ENCODE peak calls at places on chromosomes 1 and 21, in seven cellular contexts. M, W, R, B, Q, S and D are unnamed samples.

GRCh38 chr1:174800221-174800791 is 199.4 kb upstream of the CACYBP start:
- DNase-seq in M (no peak), R (peak), S (no peak), Q (no peak), W (peak), B (peak), D (no peak)

GRCh38 chr1:177310326-177310725 is 139.6 kb downstream of the BRINP2 start:
- DNase-seq in Q (no peak), M (no peak), R (no peak), W (no peak), S (no peak), B (no peak), D (no peak)

GRCh38 chr1:16979475-16980327 is 719 bp downstream of the MFAP2 start:
- DNase-seq in R (peak), S (no peak), W (peak), Q (peak), B (peak), M (no peak), D (no peak)

GRCh38 chr1:180229483-180230415 is at the start of gene LHX4:
- DNase-seq in M (peak), Q (peak), B (no peak), S (no peak), W (peak), R (peak), D (no peak)

GRCh38 chr1:185561629-185562028 is 172.6 kb upstream of the HMCN1 start:
- DNase-seq in W (no peak), B (peak), S (no peak), Q (no peak), R (no peak), M (no peak), D (peak)

GRCh38 chr1:232844791-232845190 is 39.6 kb downstream of the MAP10 start:
- DNase-seq in M (peak), S (peak), B (peak), R (no peak), Q (no peak), W (no peak), D (peak)

GRCh38 chr1:231665046-231665445 is 38.5 kb downstream of the DISC1 start:
- DNase-seq in B (no peak), Q (no peak), W (no peak), S (no peak), R (no peak), M (no peak), D (no peak)

GRCh38 chr1:36966242-36966641 is 68.1 kb downstream of the GRIK3 start:
- DNase-seq in S (no peak), Q (no peak), W (peak), R (peak), B (peak), M (peak), D (no peak)

GRCh38 chr1:6497215-6497866 is 5.9 kb upstream of the PLEKHG5 start:
- DNase-seq in M (no peak), S (no peak), B (no peak), Q (no peak), W (peak), R (peak), D (no peak)

GRCh38 chr1:111739984-111740765 is 980 bp upstream of the INKA2 start:
- DNase-seq in B (peak), Q (peak), R (peak), W (peak), M (peak), S (no peak), D (no peak)

GRCh38 chr1:20660363-20661234 is 570 bp downstream of the DDOST start:
- DNase-seq in R (no peak), M (no peak), Q (no peak), S (no peak), B (peak), W (no peak), D (no peak)

GRCh38 chr1:197063212-197063611 is 3.8 kb downstream of the F13B start:
- DNase-seq in B (no peak), S (no peak), R (no peak), M (no peak), Q (no peak), W (no peak), D (no peak)

GRCh38 chr1:234686035-234686434 is 76.1 kb upstream of the IRF2BP2 start:
- DNase-seq in M (no peak), B (no peak), W (no peak), R (no peak), S (no peak), Q (no peak), D (no peak)

GRCh38 chr1:156691216-156691615 is 14.0 kb upstream of the NES start:
- DNase-seq in S (no peak), R (no peak), B (no peak), Q (no peak), W (no peak), M (no peak), D (no peak)

GRCh38 chr1:69568435-69569280 is 936 bp downstream of the LRRC7 start:
- DNase-seq in Q (no peak), R (no peak), W (peak), M (no peak), B (no peak), S (no peak), D (peak)

GRCh38 chr1:176557543-176558258 is 94.7 kb downstream of the PAPPA2 start:
- DNase-seq in S (no peak), Q (no peak), M (no peak), R (no peak), W (no peak), B (no peak), D (peak)

DNA sequence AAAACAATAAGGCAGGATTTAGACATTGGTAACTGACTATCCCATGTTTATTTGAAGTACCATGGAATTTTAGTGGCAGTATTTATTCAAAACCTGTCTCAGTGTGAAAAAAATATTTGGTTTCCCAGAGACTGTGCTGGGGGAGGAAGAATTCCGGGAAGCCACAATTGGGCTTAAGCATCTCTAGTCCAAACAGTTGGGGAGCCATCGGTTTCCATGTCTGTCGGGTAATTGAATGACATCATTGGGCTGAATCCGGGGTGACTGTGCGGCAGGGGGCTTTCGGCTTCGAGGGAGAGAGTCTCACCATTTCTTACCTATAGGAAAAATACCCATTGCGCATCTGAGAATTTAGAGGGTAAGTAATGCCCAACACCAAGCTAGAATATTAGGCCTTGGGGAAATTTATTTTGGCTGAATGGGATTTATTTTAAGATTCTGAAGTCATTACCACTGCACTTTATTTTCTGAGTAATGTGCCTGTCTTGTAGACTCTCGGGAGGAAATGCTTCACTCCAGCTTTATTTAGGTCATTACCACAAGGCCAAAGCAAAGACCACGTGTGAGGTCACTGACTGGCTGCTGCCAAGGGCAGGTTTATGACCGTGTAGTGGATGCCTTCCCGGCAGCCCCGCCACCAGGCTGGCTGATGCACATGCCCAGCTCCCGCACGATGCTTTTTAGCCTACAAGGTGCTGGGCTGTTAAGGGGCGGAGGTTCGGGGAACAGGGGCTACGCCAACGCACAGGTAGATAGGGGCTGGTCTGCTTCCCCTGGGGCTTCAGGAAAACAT is 23.1 kb upstream of the UMODL1 start:
- DNase-seq in W (no peak), S (peak), B (peak), M (no peak), R (no peak), Q (peak), D (no peak)
- TF ChIP-seq CTCF in W (no peak), S (no peak), B (peak), M (no peak), R (no peak), Q (no peak), D (no peak)

DNA sequence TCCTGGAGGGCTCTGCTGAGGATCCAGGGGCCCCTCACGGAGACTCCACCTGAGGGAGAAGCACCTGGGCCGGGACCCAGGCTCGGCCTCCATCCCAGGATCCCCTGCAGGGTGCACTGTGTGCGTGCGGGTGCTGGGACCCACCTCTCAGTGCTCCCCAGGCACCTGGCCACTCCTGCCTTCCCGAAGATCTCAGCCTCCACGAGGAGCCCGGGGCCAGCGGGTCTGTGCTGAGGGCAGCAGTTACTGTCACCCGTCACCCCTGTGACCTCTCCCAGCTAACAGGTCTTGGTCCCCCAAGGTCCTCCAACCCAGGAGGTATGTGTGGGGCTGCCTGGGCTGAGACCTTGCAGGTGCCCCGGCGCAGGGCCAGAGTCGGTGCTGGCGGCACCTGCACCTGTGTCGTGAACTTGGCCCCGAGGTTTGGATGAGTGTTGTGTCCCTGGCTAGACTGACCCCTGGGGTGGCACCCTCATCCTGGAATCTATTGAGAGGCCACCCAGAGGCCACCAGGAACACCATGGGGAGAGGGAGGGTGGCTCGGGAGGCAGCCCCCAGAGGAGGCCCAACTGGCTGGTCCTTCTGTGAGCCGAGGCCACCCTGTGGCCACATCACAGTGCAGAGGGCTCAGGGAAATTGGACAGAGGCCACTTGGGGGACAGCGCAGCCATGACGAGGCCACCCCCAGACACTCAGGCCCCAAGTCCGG is 17.6 kb downstream of the MORN1 start:
- DNase-seq in B (no peak), M (no peak), R (no peak), S (no peak), W (no peak), Q (no peak), D (no peak)
- TF ChIP-seq CTCF in B (peak), M (no peak), R (no peak), S (no peak), W (no peak), Q (no peak), D (no peak)

GRCh38 chr1:8374812-8375211 is 56.9 kb downstream of the SLC45A1 start:
- DNase-seq in M (peak), Q (peak), W (peak), S (no peak), B (peak), R (no peak), D (peak)
- TF ChIP-seq CTCF in M (peak), Q (no peak), W (peak), S (peak), B (peak), R (no peak), D (peak)

DNA sequence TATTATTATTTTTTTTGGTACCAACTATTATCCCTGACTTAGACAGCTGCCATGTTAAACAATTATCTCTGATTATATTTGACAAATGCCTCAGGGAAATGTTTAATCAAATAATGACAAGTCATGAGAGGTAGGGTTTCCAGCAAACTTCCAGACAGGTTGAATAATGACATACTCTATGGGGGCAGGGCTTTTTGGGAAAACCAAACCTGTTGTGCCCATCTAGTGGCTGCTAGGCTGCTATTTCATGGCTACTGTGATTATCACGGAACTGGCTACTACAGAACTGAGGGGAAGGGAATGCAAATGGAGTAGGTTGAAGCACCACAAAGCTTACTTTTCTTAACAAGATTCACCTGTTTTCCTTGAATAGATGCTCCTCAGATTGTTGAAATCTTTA is 77.6 kb downstream of the DUSP10 start:
- DNase-seq in B (no peak), M (peak), S (no peak), R (no peak), W (peak), Q (no peak), D (no peak)
- TF ChIP-seq CTCF in B (no peak), M (no peak), S (no peak), R (no peak), W (no peak), Q (no peak), D (peak)

GRCh38 chr1:21833392-21833976 is 21.4 kb downstream of the LDLRAD2 start:
- DNase-seq in M (no peak), R (no peak), S (no peak), W (no peak), Q (no peak), B (no peak), D (no peak)
- TF ChIP-seq CTCF in M (no peak), R (no peak), S (no peak), W (no peak), Q (no peak), B (no peak), D (no peak)

GRCh38 chr1:184051485-184052193 is at the start of gene TSEN15:
- DNase-seq in M (peak), R (peak), W (peak), B (peak), Q (peak), S (no peak), D (peak)
- TF ChIP-seq CTCF in M (no peak), R (no peak), W (no peak), B (no peak), Q (peak), S (no peak), D (no peak)